ENCODE peak calls at places on chromosomes 7 and 10, in six cellular contexts. One of them, this sample, is unnamed.

GRCh38 chr10:92052088-92052487 is 128.5 kb downstream of the BTAF1 start:
- DNase-seq in fibroblast of pulmonary artery: no peak
- DNase-seq in aorta: no peak
- DNase-seq in uterus: no peak
- DNase-seq in mesenchymal stem cell: no peak
- DNase-seq in SK-N-MC: no peak
- DNase-seq in this sample: no peak

GRCh38 chr7:10225265-10225664 is 748.4 kb upstream of the PHF14 start:
- DNase-seq in SK-N-MC: no peak
- DNase-seq in uterus: no peak
- DNase-seq in mesenchymal stem cell: peak
- DNase-seq in aorta: no peak
- DNase-seq in fibroblast of pulmonary artery: peak
- DNase-seq in this sample: no peak

GRCh38 chr7:148042935-148043334 is 547.6 kb upstream of the C7orf33 start:
- DNase-seq in fibroblast of pulmonary artery: no peak
- DNase-seq in uterus: no peak
- DNase-seq in mesenchymal stem cell: no peak
- DNase-seq in SK-N-MC: no peak
- DNase-seq in aorta: no peak
- DNase-seq in this sample: no peak

GRCh38 chr7:27102578-27103442 is at the start of gene HOXA2:
- DNase-seq in aorta: peak
- DNase-seq in uterus: no peak
- DNase-seq in SK-N-MC: no peak
- DNase-seq in mesenchymal stem cell: peak
- DNase-seq in fibroblast of pulmonary artery: no peak
- DNase-seq in this sample: peak

GRCh38 chr7:22954251-22954650 is 59.7 kb downstream of the HYCC1 start:
- DNase-seq in mesenchymal stem cell: no peak
- DNase-seq in uterus: no peak
- DNase-seq in SK-N-MC: no peak
- DNase-seq in aorta: no peak
- DNase-seq in fibroblast of pulmonary artery: no peak
- DNase-seq in this sample: no peak

GRCh38 chr10:123517901-123518300 is 148.3 kb upstream of the GPR26 start:
- DNase-seq in SK-N-MC: no peak
- DNase-seq in fibroblast of pulmonary artery: no peak
- DNase-seq in uterus: no peak
- DNase-seq in mesenchymal stem cell: no peak
- DNase-seq in aorta: no peak
- DNase-seq in this sample: no peak

GRCh38 chr10:36602374-36602773 is 523.0 kb upstream of the ANKRD30A start:
- DNase-seq in aorta: no peak
- DNase-seq in mesenchymal stem cell: peak
- DNase-seq in uterus: no peak
- DNase-seq in SK-N-MC: no peak
- DNase-seq in fibroblast of pulmonary artery: peak
- DNase-seq in this sample: peak

GRCh38 chr7:102463841-102464576 is 654 bp downstream of the ALKBH4 start:
- DNase-seq in uterus: no peak
- DNase-seq in mesenchymal stem cell: peak
- DNase-seq in fibroblast of pulmonary artery: no peak
- DNase-seq in SK-N-MC: no peak
- DNase-seq in aorta: no peak
- DNase-seq in this sample: no peak

GRCh38 chr10:56507033-56507432 is 146.0 kb upstream of the ZWINT start:
- DNase-seq in mesenchymal stem cell: no peak
- DNase-seq in fibroblast of pulmonary artery: no peak
- DNase-seq in SK-N-MC: no peak
- DNase-seq in uterus: no peak
- DNase-seq in aorta: no peak
- DNase-seq in this sample: no peak

GRCh38 chr7:50312589-50313162 is 8.2 kb downstream of the IKZF1 start:
- DNase-seq in mesenchymal stem cell: no peak
- DNase-seq in uterus: no peak
- DNase-seq in SK-N-MC: no peak
- DNase-seq in aorta: no peak
- DNase-seq in fibroblast of pulmonary artery: no peak
- DNase-seq in this sample: no peak

GRCh38 chr10:119867317-119867716 is 5.3 kb downstream of the MCMBP start:
- DNase-seq in uterus: no peak
- DNase-seq in SK-N-MC: no peak
- DNase-seq in fibroblast of pulmonary artery: no peak
- DNase-seq in mesenchymal stem cell: no peak
- DNase-seq in aorta: no peak
- DNase-seq in this sample: no peak

GRCh38 chr7:140661124-140661523 is 11.6 kb upstream of the ADCK2 start:
- DNase-seq in aorta: no peak
- DNase-seq in mesenchymal stem cell: no peak
- DNase-seq in fibroblast of pulmonary artery: no peak
- DNase-seq in SK-N-MC: no peak
- DNase-seq in uterus: no peak
- DNase-seq in this sample: no peak

DNA sequence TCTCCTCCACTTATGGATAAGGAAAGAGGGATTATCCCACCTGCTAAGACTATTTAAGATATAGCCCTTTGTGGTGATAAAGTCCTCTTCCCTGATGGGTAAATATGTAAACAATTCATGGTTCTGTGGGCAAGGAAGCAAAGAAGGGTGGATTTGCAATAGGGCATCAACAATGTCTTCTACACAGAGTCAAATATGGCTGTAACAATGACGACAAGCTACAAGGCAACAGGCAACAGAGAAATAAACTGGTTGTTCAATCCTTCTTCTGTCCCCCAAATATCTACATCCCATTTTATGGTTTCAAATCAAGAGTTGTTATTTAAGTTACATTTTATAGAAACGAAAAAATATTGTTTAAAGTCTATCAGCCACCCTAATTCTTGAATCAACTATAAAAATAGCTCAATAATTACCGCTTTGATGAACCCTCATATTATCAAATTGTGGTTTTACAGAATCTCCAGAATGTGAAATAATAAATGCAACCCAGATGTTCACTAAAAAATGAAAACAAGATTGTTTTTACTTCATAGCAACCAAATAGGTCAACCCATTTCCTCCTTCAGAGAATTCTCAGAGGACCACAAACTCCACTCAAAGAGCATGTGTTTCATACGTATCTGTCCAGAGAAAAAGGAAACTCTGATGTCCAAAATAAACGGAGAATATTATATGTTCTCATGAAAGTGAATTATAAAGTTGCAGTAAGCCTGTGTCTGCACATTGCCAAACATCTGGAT is 13.8 kb downstream of the CYTH3 start:
- DNase-seq in mesenchymal stem cell: peak
- DNase-seq in fibroblast of pulmonary artery: peak
- DNase-seq in SK-N-MC: peak
- DNase-seq in aorta: no peak
- DNase-seq in uterus: no peak
- DNase-seq in this sample: peak
- H3K4me3 ChIP-seq in mesenchymal stem cell: peak
- H3K4me3 ChIP-seq in fibroblast of pulmonary artery: no peak
- H3K4me3 ChIP-seq in SK-N-MC: peak
- H3K4me3 ChIP-seq in aorta: no peak
- H3K4me3 ChIP-seq in uterus: no peak
- H3K4me3 ChIP-seq in this sample: no peak

GRCh38 chr7:361680-362415 is 71.9 kb downstream of the FOXL3 start:
- DNase-seq in SK-N-MC: no peak
- DNase-seq in aorta: no peak
- DNase-seq in mesenchymal stem cell: no peak
- DNase-seq in uterus: no peak
- DNase-seq in fibroblast of pulmonary artery: no peak
- DNase-seq in this sample: no peak
- H3K4me3 ChIP-seq in SK-N-MC: peak
- H3K4me3 ChIP-seq in aorta: no peak
- H3K4me3 ChIP-seq in mesenchymal stem cell: peak
- H3K4me3 ChIP-seq in uterus: no peak
- H3K4me3 ChIP-seq in fibroblast of pulmonary artery: peak
- H3K4me3 ChIP-seq in this sample: no peak

GRCh38 chr10:14024349-14025202 is 306.1 kb downstream of the FRMD4A start:
- DNase-seq in uterus: no peak
- DNase-seq in mesenchymal stem cell: no peak
- DNase-seq in fibroblast of pulmonary artery: no peak
- DNase-seq in SK-N-MC: no peak
- DNase-seq in aorta: no peak
- DNase-seq in this sample: no peak
- H3K4me3 ChIP-seq in uterus: no peak
- H3K4me3 ChIP-seq in mesenchymal stem cell: no peak
- H3K4me3 ChIP-seq in fibroblast of pulmonary artery: no peak
- H3K4me3 ChIP-seq in SK-N-MC: no peak
- H3K4me3 ChIP-seq in aorta: no peak
- H3K4me3 ChIP-seq in this sample: no peak

DNA sequence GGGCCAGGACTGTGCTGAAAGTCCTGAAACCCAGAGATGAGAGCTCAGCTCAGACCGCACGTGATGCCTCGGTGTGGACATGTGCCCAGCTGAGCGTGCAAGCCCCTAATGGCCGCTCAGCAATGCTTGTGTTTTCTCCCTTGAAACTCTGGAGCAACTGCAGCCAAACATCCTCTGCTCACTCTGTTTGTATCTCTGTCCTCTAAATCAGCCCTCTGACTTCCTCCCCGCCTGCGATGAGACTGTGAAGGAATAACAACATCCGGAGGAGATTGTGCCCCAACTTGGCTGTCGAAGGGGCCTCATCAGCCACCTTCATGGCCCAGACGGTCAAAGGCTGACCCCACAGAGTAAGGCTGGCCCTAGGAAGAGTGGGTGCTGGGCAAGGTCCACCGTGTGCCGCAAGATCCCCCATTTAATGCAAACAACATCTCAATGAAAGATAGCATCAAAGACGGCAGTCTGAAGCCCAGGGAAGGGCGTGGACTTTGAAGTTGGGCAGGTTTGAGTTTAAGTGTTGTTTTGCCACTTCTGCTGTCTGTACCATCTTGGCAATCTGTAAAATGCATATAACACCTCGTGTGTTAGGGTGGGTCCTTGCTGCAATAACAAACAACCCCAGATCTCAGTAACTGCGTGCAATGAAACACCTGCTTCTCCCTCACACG is 39.9 kb downstream of the CALML3 start:
- DNase-seq in mesenchymal stem cell: no peak
- DNase-seq in SK-N-MC: no peak
- DNase-seq in aorta: peak
- DNase-seq in fibroblast of pulmonary artery: no peak
- DNase-seq in uterus: peak
- DNase-seq in this sample: no peak
- H3K4me3 ChIP-seq in mesenchymal stem cell: no peak
- H3K4me3 ChIP-seq in SK-N-MC: no peak
- H3K4me3 ChIP-seq in aorta: no peak
- H3K4me3 ChIP-seq in fibroblast of pulmonary artery: no peak
- H3K4me3 ChIP-seq in uterus: no peak
- H3K4me3 ChIP-seq in this sample: no peak

DNA sequence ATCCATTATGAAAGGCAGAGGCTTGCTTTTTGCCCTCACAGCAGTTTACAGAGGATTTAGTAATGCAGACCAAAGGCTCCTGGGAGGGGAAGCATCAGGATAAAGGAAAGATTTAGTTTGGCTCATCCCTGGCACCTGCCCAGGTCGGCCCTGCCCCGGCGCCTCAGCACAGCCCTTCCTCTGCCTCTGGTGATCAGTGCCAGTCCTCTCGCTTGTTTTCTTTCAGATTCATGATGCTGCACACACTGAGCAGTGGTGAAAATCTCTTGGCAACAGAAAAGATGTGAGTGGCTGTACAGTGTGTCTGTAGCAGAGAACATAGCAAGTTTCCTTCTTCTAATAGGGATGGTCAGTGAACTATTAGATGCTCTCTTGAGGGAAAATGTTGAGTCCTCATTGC is 994.1 kb downstream of the KCNMA1 start:
- DNase-seq in fibroblast of pulmonary artery: no peak
- DNase-seq in SK-N-MC: no peak
- DNase-seq in uterus: peak
- DNase-seq in aorta: no peak
- DNase-seq in mesenchymal stem cell: no peak
- DNase-seq in this sample: no peak
- H3K4me3 ChIP-seq in fibroblast of pulmonary artery: no peak
- H3K4me3 ChIP-seq in SK-N-MC: no peak
- H3K4me3 ChIP-seq in uterus: no peak
- H3K4me3 ChIP-seq in aorta: no peak
- H3K4me3 ChIP-seq in mesenchymal stem cell: no peak
- H3K4me3 ChIP-seq in this sample: no peak

DNA sequence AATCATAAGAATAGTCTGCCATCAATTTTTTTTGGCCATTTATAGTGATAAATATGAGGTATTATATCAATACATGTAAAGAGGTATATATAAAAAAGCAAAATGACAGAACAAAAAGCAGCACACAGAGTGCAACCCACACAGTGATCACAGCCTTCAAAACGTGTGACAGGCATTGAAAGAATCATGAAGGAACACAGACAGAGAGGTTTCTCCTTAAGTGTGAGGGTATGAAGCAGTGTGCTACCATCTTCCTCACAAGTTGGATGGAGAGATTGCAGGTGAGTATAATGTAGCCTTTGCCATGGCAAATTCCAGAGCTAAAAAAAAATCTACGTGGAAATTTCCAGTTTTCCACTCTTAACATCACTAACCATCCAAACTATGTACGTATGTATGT is 19.6 kb upstream of the EPC1 start:
- DNase-seq in aorta: no peak
- DNase-seq in uterus: no peak
- DNase-seq in SK-N-MC: no peak
- DNase-seq in fibroblast of pulmonary artery: no peak
- DNase-seq in mesenchymal stem cell: no peak
- DNase-seq in this sample: no peak
- H3K4me3 ChIP-seq in aorta: no peak
- H3K4me3 ChIP-seq in uterus: no peak
- H3K4me3 ChIP-seq in SK-N-MC: no peak
- H3K4me3 ChIP-seq in fibroblast of pulmonary artery: no peak
- H3K4me3 ChIP-seq in mesenchymal stem cell: no peak
- H3K4me3 ChIP-seq in this sample: no peak

DNA sequence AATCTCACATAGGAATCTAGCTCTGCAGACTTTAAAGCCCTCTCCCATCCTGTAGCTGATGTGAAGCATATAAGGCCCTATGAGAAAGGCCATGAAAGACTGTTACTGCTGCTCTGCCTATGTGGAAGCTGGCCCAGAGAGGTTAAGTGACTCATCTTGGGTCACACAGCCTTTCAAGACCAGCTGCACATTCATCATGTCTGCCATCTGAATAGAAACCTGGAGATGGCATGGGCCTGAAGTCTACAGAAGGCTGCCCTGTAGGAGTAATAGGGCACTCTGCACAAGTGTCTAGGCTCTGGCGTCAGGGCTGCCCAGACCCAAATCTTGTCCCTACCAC is 59.4 kb upstream of the COL13A1 start:
- DNase-seq in fibroblast of pulmonary artery: no peak
- DNase-seq in aorta: no peak
- DNase-seq in SK-N-MC: no peak
- DNase-seq in uterus: no peak
- DNase-seq in mesenchymal stem cell: peak
- DNase-seq in this sample: no peak
- H3K4me3 ChIP-seq in fibroblast of pulmonary artery: no peak
- H3K4me3 ChIP-seq in aorta: no peak
- H3K4me3 ChIP-seq in SK-N-MC: no peak
- H3K4me3 ChIP-seq in uterus: no peak
- H3K4me3 ChIP-seq in mesenchymal stem cell: no peak
- H3K4me3 ChIP-seq in this sample: no peak

DNA sequence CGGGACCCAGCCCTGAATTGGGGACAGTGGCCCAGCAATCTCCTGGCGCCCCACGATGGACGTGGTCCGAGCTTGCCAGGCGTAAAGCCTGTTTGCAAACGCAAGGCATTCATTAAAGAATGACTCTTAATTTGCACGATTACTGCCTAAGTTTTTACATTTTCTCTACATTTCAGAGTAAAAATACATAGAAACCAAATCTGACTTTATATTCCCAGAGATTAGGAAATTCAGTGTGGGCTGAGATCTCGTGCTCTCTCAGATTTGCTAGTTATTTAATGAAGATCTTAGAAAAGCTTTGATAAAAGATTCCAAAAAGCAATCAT is 337 bp upstream of the CCDC3 start:
- DNase-seq in fibroblast of pulmonary artery: no peak
- DNase-seq in uterus: no peak
- DNase-seq in mesenchymal stem cell: peak
- DNase-seq in aorta: no peak
- DNase-seq in SK-N-MC: no peak
- DNase-seq in this sample: no peak
- H3K4me3 ChIP-seq in fibroblast of pulmonary artery: peak
- H3K4me3 ChIP-seq in uterus: peak
- H3K4me3 ChIP-seq in mesenchymal stem cell: peak
- H3K4me3 ChIP-seq in aorta: peak
- H3K4me3 ChIP-seq in SK-N-MC: peak
- H3K4me3 ChIP-seq in this sample: peak